ENCODE peak calls at places on chromosomes 6 and 20, in eight cellular contexts. O, R, B, U, H, L, K and C are unnamed samples.
A peak's percentile ranks its signal among the peaks of the same experiment; 100 is the strongest.

GRCh38 chr6:36350681-36351091 is 14.0 kb upstream of the BNIP5 start:
- DNase-seq in O (no peak), R (peak; percentile 71), B (no peak), U (peak; percentile 27), H (no peak), L (peak; percentile 94), K (peak; percentile 85), C (no peak)

GRCh38 chr20:20051767-20052073 is 546 bp downstream of the CRNKL1 start:
- DNase-seq in O (no peak), R (no peak), B (no peak), U (no peak), H (no peak), L (no peak), K (no peak), C (no peak)

GRCh38 chr6:39269971-39270370 is 40.7 kb upstream of the KCNK5 start:
- DNase-seq in O (no peak), R (no peak), B (no peak), U (peak; percentile 74), H (no peak), L (no peak), K (no peak), C (no peak)

GRCh38 chr6:13285705-13286104 is 42.6 kb downstream of the TBC1D7 start:
- DNase-seq in O (no peak), R (no peak), B (no peak), U (no peak), H (no peak), L (no peak), K (no peak), C (peak; percentile 58)

GRCh38 chr6:12637960-12638641 is 78.5 kb upstream of the PHACTR1 start:
- DNase-seq in O (peak; percentile 66), R (no peak), B (peak; percentile 34), U (peak; percentile 76), H (no peak), L (peak; percentile 90), K (peak; percentile 71), C (peak; percentile 56)

GRCh38 chr20:51893723-51894122 is 91.4 kb upstream of the SALL4 start:
- DNase-seq in O (no peak), R (no peak), B (no peak), U (no peak), H (no peak), L (no peak), K (no peak), C (no peak)

GRCh38 chr6:149140137-149140909 is 177.2 kb upstream of the TAB2 start:
- DNase-seq in O (no peak), R (no peak), B (no peak), U (no peak), H (no peak), L (no peak), K (no peak), C (no peak)

GRCh38 chr6:117253785-117254184 is 11.6 kb upstream of the VGLL2 start:
- DNase-seq in O (no peak), R (no peak), B (no peak), U (no peak), H (no peak), L (no peak), K (no peak), C (no peak)

GRCh38 chr20:33328738-33329137 is 45.7 kb downstream of the BPIFB1 start:
- DNase-seq in O (no peak), R (no peak), B (no peak), U (no peak), H (no peak), L (no peak), K (no peak), C (no peak)

GRCh38 chr6:135630789-135631376 is 133.3 kb upstream of the AHI1 start:
- DNase-seq in O (peak; percentile 24), R (no peak), B (no peak), U (no peak), H (no peak), L (no peak), K (no peak), C (no peak)

GRCh38 chr6:34792605-34793500 is 970 bp downstream of the BLTP3A start:
- DNase-seq in O (peak; percentile 29), R (no peak), B (peak; percentile 35), U (peak; percentile 65), H (no peak), L (peak; percentile 53), K (peak; percentile 42), C (peak; percentile 55)

GRCh38 chr20:37521091-37521771 is at the start of gene NNAT:
- DNase-seq in O (no peak), R (no peak), B (no peak), U (no peak), H (no peak), L (peak; percentile 65), K (peak; percentile 45), C (no peak)

GRCh38 chr20:47139934-47140333 is 216.6 kb downstream of the ZMYND8 start:
- DNase-seq in O (no peak), R (no peak), B (no peak), U (no peak), H (no peak), L (peak; percentile 19), K (no peak), C (no peak)

GRCh38 chr20:50251992-50252491 is 61.4 kb downstream of the CEBPB start:
- DNase-seq in O (no peak), R (no peak), B (no peak), U (no peak), H (no peak), L (peak; percentile 49), K (no peak), C (no peak)

GRCh38 chr6:90083891-90084290 is 189.6 kb downstream of the GJA10 start:
- DNase-seq in O (no peak), R (no peak), B (no peak), U (no peak), H (peak; percentile 13), L (no peak), K (no peak), C (peak; percentile 69)

GRCh38 chr20:48523191-48523757 is 304.5 kb downstream of the PREX1 start:
- DNase-seq in O (peak; percentile 70), R (no peak), B (no peak), U (peak; percentile 83), H (no peak), L (peak; percentile 91), K (peak; percentile 69), C (peak; percentile 13)

GRCh38 chr20:32325706-32326506 is 32.2 kb upstream of the ASXL1 start:
- DNase-seq in O (no peak), R (no peak), B (peak; percentile 53), U (peak; percentile 94), H (no peak), L (peak; percentile 58), K (no peak), C (no peak)

GRCh38 chr6:53133961-53134360 is 14.7 kb downstream of the GCM1 start:
- DNase-seq in O (no peak), R (no peak), B (no peak), U (no peak), H (no peak), L (no peak), K (no peak), C (no peak)

GRCh38 chr20:52012093-52012492 is 179.5 kb downstream of the ZFP64 start:
- DNase-seq in O (no peak), R (no peak), B (no peak), U (no peak), H (no peak), L (no peak), K (no peak), C (no peak)

GRCh38 chr6:1321715-1322114 is 9.8 kb downstream of the FOXQ1 start:
- DNase-seq in O (no peak), R (no peak), B (no peak), U (no peak), H (no peak), L (no peak), K (no peak), C (no peak)

GRCh38 chr6:106316376-106316769 is 9.2 kb downstream of the ATG5 start:
- DNase-seq in O (no peak), R (no peak), B (no peak), U (no peak), H (no peak), L (no peak), K (no peak), C (no peak)

GRCh38 chr20:36541227-36542018 is at the start of gene MYL9:
- DNase-seq in O (peak; percentile 69), R (peak; percentile 94), B (peak; percentile 80), U (peak; percentile 38), H (no peak), L (peak; percentile 91), K (peak; percentile 97), C (no peak)

GRCh38 chr6:53979468-53980067 is 131.7 kb upstream of the MLIP start:
- DNase-seq in O (peak; percentile 28), R (no peak), B (no peak), U (peak; percentile 67), H (no peak), L (peak; percentile 59), K (peak; percentile 30), C (no peak)

GRCh38 chr20:59446361-59446760 is 145.9 kb downstream of the EDN3 start:
- DNase-seq in O (no peak), R (no peak), B (no peak), U (no peak), H (no peak), L (no peak), K (no peak), C (no peak)

GRCh38 chr6:81772741-81773140 is 20.3 kb upstream of the TENT5A start:
- DNase-seq in O (no peak), R (no peak), B (no peak), U (no peak), H (no peak), L (peak; percentile 56), K (no peak), C (no peak)

GRCh38 chr6:11654876-11655275 is 117.3 kb downstream of the TMEM170B start:
- DNase-seq in O (no peak), R (no peak), B (no peak), U (no peak), H (no peak), L (peak; percentile 51), K (no peak), C (no peak)

GRCh38 chr6:48290595-48290994 is 179.6 kb upstream of the PTCHD4 start:
- DNase-seq in O (no peak), R (no peak), B (no peak), U (no peak), H (no peak), L (no peak), K (no peak), C (no peak)

GRCh38 chr6:113313841-113314240 is 543.3 kb upstream of the MARCKS start:
- DNase-seq in O (no peak), R (no peak), B (no peak), U (no peak), H (no peak), L (no peak), K (no peak), C (no peak)

GRCh38 chr6:129865013-129865412 is 3.9 kb upstream of the TMEM244 start:
- DNase-seq in O (no peak), R (no peak), B (no peak), U (peak; percentile 43), H (no peak), L (no peak), K (peak; percentile 40), C (no peak)